ENCODE peak calls at places on chromosomes 11 and 22, in ten cellular contexts. P is activated CD4-positive, alpha-beta T cell treated with anti-CD3 and anti-CD28 coated beads for 48 hours; F is right atrium auricular region; A is NCI-H1930; T is osteocyte; G is T-helper 2 cell; H is activated CD8-positive, alpha-beta memory T cell treated with anti-CD3 and anti-CD28 coated beads, Interleukin-2, amount 50 U/mL, for 4 hours; M is NCI-H446 treated with DMSO at 0.1 percent for 48 hours; W is GM04504; I is naive thymus-derived CD8-positive, alpha-beta T cell. K is an unnamed sample.
A peak's percentile ranks its signal among the peaks of the same experiment; 100 is the strongest.

GRCh38 chr22:33867118-33867863 is 53.0 kb downstream of the LARGE1 start:
- DNase-seq in W (peak; percentile 19), A (no peak), H (no peak), G (no peak), I (no peak), P (no peak), T (no peak), M (no peak), F (no peak), K (peak; percentile 47)

GRCh38 chr11:123561046-123561781 is 93.2 kb downstream of the SCN3B start:
- DNase-seq in M (no peak), G (no peak), A (no peak), P (no peak), W (no peak), I (no peak), H (no peak), F (no peak), T (no peak), K (no peak)

GRCh38 chr11:69941546-69942332 is 122.5 kb upstream of the FGF3 start:
- DNase-seq in T (no peak), P (no peak), H (no peak), F (no peak), M (no peak), I (no peak), G (no peak), W (no peak), A (no peak), K (no peak)

GRCh38 chr11:74462009-74462408 is 5.3 kb downstream of the KCNE3 start:
- DNase-seq in I (no peak), M (no peak), W (no peak), G (no peak), F (peak; percentile 91), P (no peak), H (no peak), T (peak; percentile 48), A (no peak), K (no peak)

GRCh38 chr11:45042560-45042959 is 91.9 kb upstream of the TP53I11 start:
- DNase-seq in G (no peak), I (no peak), F (peak; percentile 67), P (no peak), M (peak; percentile 98), A (no peak), W (no peak), H (no peak), T (no peak), K (no peak)

GRCh38 chr22:46202897-46203589 is 47.0 kb downstream of the CDPF1 start:
- DNase-seq in H (no peak), P (no peak), I (no peak), M (no peak), F (no peak), T (no peak), G (no peak), A (no peak), W (no peak), K (no peak)

GRCh38 chr22:45552580-45553332 is 50.1 kb downstream of the FBLN1 start:
- DNase-seq in T (peak; percentile 89), W (peak; percentile 95), P (no peak), A (no peak), I (no peak), G (no peak), H (no peak), M (no peak), F (no peak), K (peak; percentile 91)

GRCh38 chr11:110173775-110174644 is 80.8 kb downstream of the ZC3H12C start:
- DNase-seq in W (no peak), G (peak; percentile 42), H (peak; percentile 61), A (peak; percentile 9), M (no peak), P (peak; percentile 80), I (peak; percentile 45), F (peak; percentile 82), T (no peak), K (no peak)

GRCh38 chr11:8768625-8769333 is 86.2 kb downstream of the RPL27A start:
- DNase-seq in M (no peak), I (no peak), G (no peak), P (no peak), T (no peak), F (no peak), A (no peak), H (no peak), W (peak; percentile 71), K (peak; percentile 61)

GRCh38 chr11:16968196-16968595 is 46.0 kb downstream of the PLEKHA7 start:
- DNase-seq in I (no peak), F (no peak), W (no peak), P (no peak), M (no peak), G (no peak), T (no peak), H (no peak), A (no peak), K (no peak)

GRCh38 chr11:2099523-2100316 is 39.5 kb downstream of the IGF2 start:
- DNase-seq in H (no peak), P (no peak), F (no peak), G (no peak), W (no peak), M (no peak), I (no peak), A (no peak), T (no peak), K (no peak)

GRCh38 chr11:60942970-60943565 is 8.9 kb downstream of the SLC15A3 start:
- DNase-seq in P (no peak), G (no peak), M (peak; percentile 13), A (no peak), T (no peak), F (no peak), W (no peak), H (no peak), I (no peak), K (no peak)

GRCh38 chr11:70399681-70400112 is 1.4 kb downstream of the CTTN start:
- DNase-seq in A (no peak), G (no peak), P (no peak), W (peak; percentile 91), I (no peak), F (peak; percentile 92), M (no peak), T (peak; percentile 90), H (no peak), K (peak; percentile 95)

GRCh38 chr11:416757-417621 is 2.2 kb upstream of the SIGIRR start:
- DNase-seq in W (no peak), I (no peak), P (peak; percentile 52), G (no peak), H (peak; percentile 51), F (no peak), A (no peak), M (no peak), T (no peak), K (no peak)

GRCh38 chr11:67024410-67024809 is 1.5 kb downstream of the SYT12 start:
- DNase-seq in I (peak; percentile 64), P (peak; percentile 58), T (no peak), W (no peak), F (no peak), G (peak; percentile 14), M (no peak), H (peak; percentile 58), A (no peak), K (no peak)

GRCh38 chr11:123473941-123474668 is 44.0 kb downstream of the GRAMD1B start:
- DNase-seq in T (no peak), W (peak; percentile 73), H (no peak), G (no peak), I (no peak), A (no peak), M (no peak), P (no peak), F (no peak), K (peak; percentile 93)

GRCh38 chr11:22331771-22332170 is 6.4 kb upstream of the SLC17A6 start:
- DNase-seq in W (no peak), H (no peak), G (no peak), F (no peak), I (no peak), P (no peak), T (no peak), A (no peak), M (no peak), K (no peak)

K was measured in stromal cell of bone marrow.